ENCODE peak calls at places on chromosomes 16 and 17, in four cellular contexts. I is fibroblast of lung; C is CD4-positive, alpha-beta memory T cell; B is NB4. L is an unnamed sample.

GRCh38 chr17:81200695-81201580 is 21.8 kb downstream of the CEP131 start:
- DNase-seq in C (no peak), B (peak), I (peak), L (peak)

GRCh38 chr16:48126801-48127644 is 28.8 kb downstream of the ABCC12 start:
- DNase-seq in I (peak), C (no peak), B (peak), L (peak)

GRCh38 chr16:84141143-84141670 is 3.8 kb downstream of the HSDL1 start:
- DNase-seq in B (peak), C (no peak), I (no peak), L (no peak)

GRCh38 chr16:56409195-56409594 is 16.1 kb downstream of the AMFR start:
- DNase-seq in I (peak), C (no peak), B (peak), L (peak)

GRCh38 chr17:74758846-74759163 is 10.4 kb downstream of the NHERF1 start:
- DNase-seq in B (peak), C (no peak), I (no peak), L (no peak)

GRCh38 chr16:47358816-47359215 is 102.0 kb downstream of the ITFG1 start:
- DNase-seq in I (peak), B (no peak), C (no peak), L (peak)

GRCh38 chr16:77763994-77764393 is 24.4 kb upstream of the VAT1L start:
- DNase-seq in B (no peak), C (no peak), I (peak), L (no peak)

GRCh38 chr16:21283521-21284289 is 5.6 kb upstream of the CRYM start:
- DNase-seq in C (no peak), I (peak), B (peak), L (peak)

GRCh38 chr17:1203967-1204291 is 24.1 kb upstream of the ABR start:
- DNase-seq in B (no peak), C (no peak), I (no peak), L (no peak)

GRCh38 chr17:42163113-42163512 is 8.3 kb upstream of the RAB5C start:
- DNase-seq in I (no peak), B (peak), C (no peak), L (no peak)

GRCh38 chr16:27572711-27573110 is 22.8 kb downstream of the KATNIP start:
- DNase-seq in B (no peak), I (no peak), C (no peak), L (peak)

GRCh38 chr16:50644730-50645129 is 36.4 kb downstream of the SNX20 start:
- DNase-seq in I (peak), C (peak), B (peak), L (peak)

GRCh38 chr17:75827291-75828050 is 16.7 kb downstream of the UNC13D start:
- DNase-seq in I (peak), C (peak), B (peak), L (peak)

GRCh38 chr16:70294385-70295029 is 4.5 kb upstream of the DDX19B start:
- DNase-seq in B (no peak), I (no peak), C (no peak), L (no peak)

GRCh38 chr17:29357821-29358232 is 32.3 kb upstream of the TAOK1 start:
- DNase-seq in B (peak), I (peak), C (no peak), L (peak)

GRCh38 chr16:52141871-52142270 is 405.1 kb downstream of the TOX3 start:
- DNase-seq in I (peak), C (no peak), B (no peak), L (no peak)

GRCh38 chr16:29821663-29822115 is 1.4 kb downstream of the MVP start:
- DNase-seq in B (no peak), I (peak), C (no peak), L (peak)

GRCh38 chr16:6146874-6147425 is 1049.4 kb upstream of the EEF2KMT start:
- DNase-seq in I (no peak), C (no peak), B (no peak), L (no peak)

GRCh38 chr17:5019475-5019956 is 15.7 kb downstream of the SLC52A1 start:
- DNase-seq in I (no peak), B (peak), C (peak), L (peak)

GRCh38 chr17:10729334-10730193 is at the start of gene TMEM220:
- DNase-seq in I (peak), B (peak), C (peak), L (peak)

GRCh38 chr16:19831678-19832077 is 53.0 kb downstream of the GPRC5B start:
- DNase-seq in I (peak), B (no peak), C (no peak), L (peak)

GRCh38 chr17:76524598-76525512 is 12.7 kb downstream of the CYGB start:
- DNase-seq in B (peak), C (no peak), I (peak), L (peak)

GRCh38 chr17:71361691-71362450 is 758.9 kb upstream of the SOX9 start:
- DNase-seq in B (no peak), I (peak), C (no peak), L (peak)

GRCh38 chr16:262121-262745 is 13.5 kb downstream of the RGS11 start:
- DNase-seq in B (no peak), I (no peak), C (no peak), L (no peak)

GRCh38 chr17:66630828-66631472 is 204.0 kb upstream of the CACNG5 start:
- DNase-seq in I (no peak), C (no peak), B (no peak), L (no peak)

GRCh38 chr16:87733190-87733589 is 32.6 kb downstream of the KLHDC4 start:
- DNase-seq in C (no peak), B (no peak), I (no peak), L (no peak)

GRCh38 chr16:23317751-23318150 is 15.6 kb downstream of the SCNN1B start:
- DNase-seq in I (no peak), B (no peak), C (no peak), L (no peak)

GRCh38 chr17:34760931-34761500 is 181.6 kb downstream of the TMEM132E start:
- DNase-seq in B (no peak), I (no peak), C (no peak), L (no peak)

GRCh38 chr17:69672924-69673323 is 258.4 kb downstream of the MAP2K6 start:
- DNase-seq in B (no peak), I (peak), C (no peak), L (peak)

DNA sequence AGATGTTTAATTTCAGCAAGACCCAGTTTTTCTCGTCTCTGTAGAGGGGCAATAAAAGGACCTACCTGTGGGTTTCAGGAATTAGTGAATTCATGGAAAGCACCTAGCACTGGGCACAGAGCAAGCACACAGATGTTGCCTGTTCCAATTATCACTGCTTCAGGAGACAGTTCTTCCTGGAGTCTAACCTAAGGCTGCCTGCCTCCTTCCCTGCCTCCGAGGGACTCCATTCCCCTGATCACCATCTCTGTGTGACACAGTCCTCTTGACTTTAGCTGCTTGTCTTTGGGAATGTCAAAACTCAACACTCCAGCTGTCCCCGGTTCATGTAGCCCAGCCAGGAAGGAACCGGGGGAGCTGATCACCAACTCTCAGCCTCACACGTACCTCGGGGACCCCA is 474.9 kb downstream of the SLC39A11 start:
- DNase-seq in B (no peak), I (no peak), C (no peak), L (no peak)
- H3K4me3 ChIP-seq in B (no peak), I (no peak), C (peak), L (no peak)

DNA sequence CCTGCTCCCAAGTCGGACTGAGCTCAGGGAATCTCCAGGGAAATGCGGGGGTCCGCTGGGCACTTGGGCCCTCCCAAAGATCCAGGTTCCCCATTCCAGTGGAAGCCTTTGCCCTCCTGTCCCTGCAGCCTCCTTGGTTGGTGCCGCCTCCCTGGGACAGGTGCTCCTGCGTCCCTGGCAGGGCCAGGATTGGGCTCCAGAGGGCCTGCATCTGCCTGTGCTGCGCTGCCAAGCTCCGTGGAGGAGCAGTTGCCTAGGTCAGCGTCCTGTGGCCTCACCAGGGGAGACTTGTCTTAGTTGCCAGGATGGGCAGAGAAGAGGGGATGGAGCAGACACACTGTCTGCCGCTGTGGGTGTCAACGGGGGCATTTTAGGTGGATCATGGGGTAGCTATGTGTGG is 67.1 kb downstream of the MSI2 start:
- DNase-seq in C (no peak), B (no peak), I (no peak), L (no peak)
- H3K4me3 ChIP-seq in C (no peak), B (no peak), I (no peak), L (no peak)

DNA sequence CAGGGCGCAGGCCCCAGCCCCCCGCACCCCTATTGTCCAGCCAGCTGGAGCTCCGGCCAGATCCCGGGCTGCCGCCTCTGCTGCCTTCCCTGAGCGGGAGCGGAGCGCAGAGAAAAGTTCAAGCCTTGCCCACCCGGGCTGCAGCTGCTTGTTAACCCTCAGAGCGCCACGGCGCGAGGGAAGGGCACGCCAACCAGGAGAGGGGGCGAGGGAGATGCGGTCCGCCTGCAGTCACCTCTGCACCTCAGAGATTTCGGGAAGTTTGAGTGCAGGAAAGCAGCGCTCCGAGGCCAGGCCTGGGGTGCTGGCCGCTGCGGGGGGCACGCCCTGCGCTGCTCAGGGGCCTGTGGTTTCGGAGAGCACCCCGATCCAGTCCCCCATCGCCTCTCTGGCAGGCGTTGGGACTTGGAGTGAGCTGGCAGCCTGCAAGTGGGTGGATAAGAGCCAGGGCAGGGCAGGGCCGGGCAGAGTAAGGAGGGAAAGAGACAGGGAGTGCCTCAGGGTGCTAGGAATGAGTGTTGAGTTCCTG is 1.1 kb downstream of the CDH13 start:
- DNase-seq in I (peak), C (no peak), B (no peak), L (no peak)
- H3K4me3 ChIP-seq in I (peak), C (no peak), B (no peak), L (peak)

GRCh38 chr17:46732754-46733398 is 85.6 kb downstream of the WNT3 start:
- DNase-seq in I (no peak), B (no peak), C (no peak), L (peak)

GRCh38 chr17:46730026-46730425 is 88.5 kb downstream of the WNT3 start:
- DNase-seq in C (no peak), I (no peak), B (no peak), L (no peak)

GRCh38 chr17:46727572-46728348 is 90.7 kb downstream of the WNT3 start:
- DNase-seq in C (no peak), B (no peak), I (peak), L (peak)

GRCh38 chr17:46732133-46732532 is 86.4 kb downstream of the WNT3 start:
- DNase-seq in B (no peak), C (no peak), I (no peak), L (no peak)

DNA sequence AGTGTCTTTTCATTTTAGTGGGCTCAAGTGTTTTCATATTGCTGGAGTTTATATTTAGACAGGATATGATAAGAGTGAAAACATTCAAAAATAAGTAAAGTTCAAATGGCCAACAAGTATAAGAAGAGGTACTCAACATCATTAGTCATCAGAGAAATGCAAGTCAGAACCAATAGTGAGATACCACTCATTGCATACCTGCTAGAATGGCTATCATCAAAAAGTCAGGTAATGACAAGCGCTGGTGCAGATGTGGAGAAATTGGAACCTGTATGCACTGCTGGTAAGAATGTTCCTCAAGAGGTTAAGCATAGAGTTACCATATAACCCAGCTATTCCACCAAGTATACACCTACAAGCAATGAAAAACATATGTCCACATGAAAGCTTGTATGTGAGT is 87.8 kb downstream of the WNT3 start:
- DNase-seq in B (no peak), C (no peak), I (no peak), L (no peak)
- H3K4me3 ChIP-seq in B (no peak), C (no peak), I (no peak), L (no peak)

GRCh38 chr16:53781023-53781605 is 77.2 kb downstream of the FTO start:
- DNase-seq in C (no peak), I (peak), B (no peak), L (peak)

GRCh38 chr16:53775821-53776431 is 72.0 kb downstream of the FTO start:
- DNase-seq in B (peak), C (no peak), I (peak), L (peak)

GRCh38 chr16:53782148-53782547 is 78.2 kb downstream of the FTO start:
- DNase-seq in I (no peak), B (no peak), C (no peak), L (no peak)

GRCh38 chr16:53779186-53779585 is 75.2 kb downstream of the FTO start:
- DNase-seq in I (no peak), C (no peak), B (no peak), L (no peak)

DNA sequence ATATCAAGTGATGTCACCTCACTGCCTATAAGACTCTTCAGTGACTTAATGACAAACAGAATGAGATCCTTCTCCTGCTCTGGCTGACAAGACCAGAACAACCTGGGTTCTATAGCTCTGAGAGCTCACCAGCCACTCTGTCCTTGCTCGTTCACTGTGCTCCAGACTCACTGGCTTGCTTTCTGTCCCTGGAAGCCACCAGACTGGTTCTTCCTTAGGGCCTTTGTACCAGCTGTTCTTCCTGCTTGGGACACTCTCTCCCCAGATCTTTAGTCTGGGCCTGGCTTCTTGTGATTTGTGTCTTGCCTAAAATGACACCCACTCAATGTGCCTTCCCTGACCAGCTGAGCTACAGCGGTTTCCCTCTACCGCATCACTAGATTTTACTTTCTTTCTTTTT is 76.1 kb downstream of the FTO start:
- DNase-seq in C (no peak), B (no peak), I (no peak), L (no peak)
- H3K4me3 ChIP-seq in C (no peak), B (no peak), I (no peak), L (no peak)

L was measured in choroid plexus epithelial cell.